ENCODE peak calls at places on chromosome 7, in four cellular contexts. One of them, this sample, is unnamed.

GRCh38 chr7:84237533-84238173 is 43.1 kb upstream of the SEMA3A start:
- DNase-seq in activated naive CD8-positive, alpha-beta T cell treated with anti-CD3 and anti-CD28 coated beads, Interleukin-2, amount 50 U/mL, for 24 hours: no peak
- DNase-seq in posterior vena cava: no peak
- DNase-seq in NCI-H460: peak
- DNase-seq in this sample: no peak

GRCh38 chr7:45108863-45109262 is 2.6 kb downstream of the TBRG4 start:
- DNase-seq in activated naive CD8-positive, alpha-beta T cell treated with anti-CD3 and anti-CD28 coated beads, Interleukin-2, amount 50 U/mL, for 24 hours: no peak
- DNase-seq in posterior vena cava: no peak
- DNase-seq in NCI-H460: no peak
- DNase-seq in this sample: no peak

GRCh38 chr7:124162667-124163066 is 129.8 kb upstream of the TMEM229A start:
- DNase-seq in activated naive CD8-positive, alpha-beta T cell treated with anti-CD3 and anti-CD28 coated beads, Interleukin-2, amount 50 U/mL, for 24 hours: no peak
- DNase-seq in posterior vena cava: no peak
- DNase-seq in NCI-H460: no peak
- DNase-seq in this sample: no peak

GRCh38 chr7:46844486-46844885 is 737.4 kb downstream of the TNS3 start:
- DNase-seq in activated naive CD8-positive, alpha-beta T cell treated with anti-CD3 and anti-CD28 coated beads, Interleukin-2, amount 50 U/mL, for 24 hours: no peak
- DNase-seq in posterior vena cava: no peak
- DNase-seq in NCI-H460: no peak
- DNase-seq in this sample: no peak

GRCh38 chr7:18317956-18318355 is 177.6 kb upstream of the HDAC9 start:
- DNase-seq in activated naive CD8-positive, alpha-beta T cell treated with anti-CD3 and anti-CD28 coated beads, Interleukin-2, amount 50 U/mL, for 24 hours: no peak
- DNase-seq in posterior vena cava: no peak
- DNase-seq in NCI-H460: no peak
- DNase-seq in this sample: no peak

GRCh38 chr7:32892521-32893224 is 1.1 kb upstream of the KBTBD2 start:
- DNase-seq in activated naive CD8-positive, alpha-beta T cell treated with anti-CD3 and anti-CD28 coated beads, Interleukin-2, amount 50 U/mL, for 24 hours: peak
- DNase-seq in posterior vena cava: peak
- DNase-seq in NCI-H460: peak
- DNase-seq in this sample: peak

GRCh38 chr7:156178214-156178613 is 366.0 kb upstream of the SHH start:
- DNase-seq in activated naive CD8-positive, alpha-beta T cell treated with anti-CD3 and anti-CD28 coated beads, Interleukin-2, amount 50 U/mL, for 24 hours: no peak
- DNase-seq in posterior vena cava: peak
- DNase-seq in NCI-H460: no peak
- DNase-seq in this sample: no peak

GRCh38 chr7:159104188-159105030 is 40.3 kb downstream of the VIPR2 start:
- DNase-seq in activated naive CD8-positive, alpha-beta T cell treated with anti-CD3 and anti-CD28 coated beads, Interleukin-2, amount 50 U/mL, for 24 hours: no peak
- DNase-seq in posterior vena cava: peak
- DNase-seq in NCI-H460: no peak
- DNase-seq in this sample: peak

GRCh38 chr7:130895006-130895750 is 161.2 kb upstream of the KLF14 start:
- DNase-seq in activated naive CD8-positive, alpha-beta T cell treated with anti-CD3 and anti-CD28 coated beads, Interleukin-2, amount 50 U/mL, for 24 hours: no peak
- DNase-seq in posterior vena cava: no peak
- DNase-seq in NCI-H460: no peak
- DNase-seq in this sample: no peak

GRCh38 chr7:122748195-122748594 is 45.5 kb upstream of the RNF148 start:
- DNase-seq in activated naive CD8-positive, alpha-beta T cell treated with anti-CD3 and anti-CD28 coated beads, Interleukin-2, amount 50 U/mL, for 24 hours: no peak
- DNase-seq in posterior vena cava: no peak
- DNase-seq in NCI-H460: no peak
- DNase-seq in this sample: no peak